ENCODE peak calls at places on chromosomes 6 and 20, in six cellular contexts. One of them, this sample, is unnamed.

GRCh38 chr20:58893355-58894151 is 41.0 kb downstream of the GNAS start:
- DNase-seq in mammary epithelial cell: peak
- DNase-seq in HCT116: no peak
- DNase-seq in keratinocyte: no peak
- DNase-seq in fibroblast of lung: peak
- DNase-seq in endodermal cell: no peak
- DNase-seq in this sample: no peak

GRCh38 chr6:152271681-152272464 is 365.3 kb downstream of the SYNE1 start:
- DNase-seq in keratinocyte: peak
- DNase-seq in mammary epithelial cell: peak
- DNase-seq in fibroblast of lung: peak
- DNase-seq in endodermal cell: no peak
- DNase-seq in HCT116: no peak
- DNase-seq in this sample: no peak

GRCh38 chr6:77457720-77458349 is 5.5 kb downstream of the HTR1B start:
- DNase-seq in HCT116: peak
- DNase-seq in fibroblast of lung: peak
- DNase-seq in mammary epithelial cell: peak
- DNase-seq in endodermal cell: peak
- DNase-seq in keratinocyte: peak
- DNase-seq in this sample: peak

GRCh38 chr6:62707914-62708313 is 421.9 kb upstream of the KHDRBS2 start:
- DNase-seq in fibroblast of lung: no peak
- DNase-seq in mammary epithelial cell: no peak
- DNase-seq in HCT116: no peak
- DNase-seq in keratinocyte: no peak
- DNase-seq in endodermal cell: no peak
- DNase-seq in this sample: no peak

GRCh38 chr6:149454405-149454848 is 30.4 kb downstream of the ZC3H12D start:
- DNase-seq in endodermal cell: no peak
- DNase-seq in keratinocyte: no peak
- DNase-seq in HCT116: no peak
- DNase-seq in mammary epithelial cell: peak
- DNase-seq in fibroblast of lung: peak
- DNase-seq in this sample: no peak

GRCh38 chr6:12969933-12970332 is 253.4 kb downstream of the PHACTR1 start:
- DNase-seq in mammary epithelial cell: no peak
- DNase-seq in fibroblast of lung: peak
- DNase-seq in HCT116: no peak
- DNase-seq in keratinocyte: no peak
- DNase-seq in endodermal cell: no peak
- DNase-seq in this sample: no peak

GRCh38 chr6:127494240-127494767 is 24.8 kb downstream of the MTCL3 start:
- DNase-seq in mammary epithelial cell: no peak
- DNase-seq in keratinocyte: no peak
- DNase-seq in endodermal cell: no peak
- DNase-seq in fibroblast of lung: no peak
- DNase-seq in HCT116: no peak
- DNase-seq in this sample: no peak

GRCh38 chr6:111709615-111710398 is 104.1 kb upstream of the TRAF3IP2 start:
- DNase-seq in HCT116: peak
- DNase-seq in keratinocyte: peak
- DNase-seq in mammary epithelial cell: peak
- DNase-seq in fibroblast of lung: peak
- DNase-seq in endodermal cell: peak
- DNase-seq in this sample: no peak

GRCh38 chr20:45052698-45053440 is 48.1 kb downstream of the KCNS1 start:
- DNase-seq in keratinocyte: no peak
- DNase-seq in fibroblast of lung: peak
- DNase-seq in HCT116: no peak
- DNase-seq in mammary epithelial cell: peak
- DNase-seq in endodermal cell: no peak
- DNase-seq in this sample: no peak

GRCh38 chr6:167030222-167031072 is 31.2 kb downstream of the CEP43 start:
- DNase-seq in fibroblast of lung: no peak
- DNase-seq in HCT116: no peak
- DNase-seq in endodermal cell: no peak
- DNase-seq in keratinocyte: no peak
- DNase-seq in mammary epithelial cell: no peak
- DNase-seq in this sample: no peak

GRCh38 chr20:19653328-19653727 is 104.7 kb upstream of the RIN2 start:
- DNase-seq in endodermal cell: peak
- DNase-seq in mammary epithelial cell: no peak
- DNase-seq in HCT116: no peak
- DNase-seq in fibroblast of lung: no peak
- DNase-seq in keratinocyte: no peak
- DNase-seq in this sample: no peak

GRCh38 chr20:10239954-10240353 is 21.3 kb downstream of the SNAP25 start:
- DNase-seq in mammary epithelial cell: peak
- DNase-seq in keratinocyte: no peak
- DNase-seq in fibroblast of lung: no peak
- DNase-seq in HCT116: no peak
- DNase-seq in endodermal cell: no peak
- DNase-seq in this sample: no peak

GRCh38 chr20:6623989-6624388 is 143.5 kb upstream of the BMP2 start:
- DNase-seq in mammary epithelial cell: no peak
- DNase-seq in fibroblast of lung: no peak
- DNase-seq in keratinocyte: no peak
- DNase-seq in endodermal cell: peak
- DNase-seq in HCT116: no peak
- DNase-seq in this sample: no peak

GRCh38 chr6:20511858-20512257 is 22.4 kb upstream of the CDKAL1 start:
- DNase-seq in endodermal cell: peak
- DNase-seq in mammary epithelial cell: no peak
- DNase-seq in fibroblast of lung: no peak
- DNase-seq in keratinocyte: no peak
- DNase-seq in HCT116: no peak
- DNase-seq in this sample: no peak

GRCh38 chr6:75431379-75431778 is 62.2 kb downstream of the FILIP1 start:
- DNase-seq in mammary epithelial cell: peak
- DNase-seq in keratinocyte: no peak
- DNase-seq in endodermal cell: no peak
- DNase-seq in HCT116: no peak
- DNase-seq in fibroblast of lung: no peak
- DNase-seq in this sample: no peak

GRCh38 chr6:37985355-37985754 is 165.8 kb downstream of the ZFAND3 start:
- DNase-seq in keratinocyte: no peak
- DNase-seq in endodermal cell: no peak
- DNase-seq in HCT116: no peak
- DNase-seq in mammary epithelial cell: no peak
- DNase-seq in fibroblast of lung: no peak
- DNase-seq in this sample: no peak

GRCh38 chr20:25005661-25006060 is 13.1 kb upstream of the APMAP start:
- DNase-seq in HCT116: no peak
- DNase-seq in endodermal cell: peak
- DNase-seq in keratinocyte: no peak
- DNase-seq in mammary epithelial cell: no peak
- DNase-seq in fibroblast of lung: no peak
- DNase-seq in this sample: no peak

GRCh38 chr6:38673397-38674165 is 29.4 kb downstream of the GLO1 start:
- DNase-seq in endodermal cell: peak
- DNase-seq in fibroblast of lung: no peak
- DNase-seq in mammary epithelial cell: no peak
- DNase-seq in HCT116: no peak
- DNase-seq in keratinocyte: no peak
- DNase-seq in this sample: no peak

GRCh38 chr20:2986466-2986865 is 57.0 kb upstream of the GNRH2 start:
- DNase-seq in keratinocyte: no peak
- DNase-seq in endodermal cell: no peak
- DNase-seq in HCT116: no peak
- DNase-seq in mammary epithelial cell: peak
- DNase-seq in fibroblast of lung: no peak
- DNase-seq in this sample: no peak

GRCh38 chr20:4014031-4014474 is 1.3 kb downstream of the RNF24 start:
- DNase-seq in mammary epithelial cell: peak
- DNase-seq in HCT116: peak
- DNase-seq in endodermal cell: peak
- DNase-seq in fibroblast of lung: peak
- DNase-seq in keratinocyte: peak
- DNase-seq in this sample: no peak

GRCh38 chr6:158785036-158785435 is 34.1 kb downstream of the EZR start:
- DNase-seq in keratinocyte: no peak
- DNase-seq in fibroblast of lung: peak
- DNase-seq in endodermal cell: no peak
- DNase-seq in HCT116: no peak
- DNase-seq in mammary epithelial cell: no peak
- DNase-seq in this sample: no peak

DNA sequence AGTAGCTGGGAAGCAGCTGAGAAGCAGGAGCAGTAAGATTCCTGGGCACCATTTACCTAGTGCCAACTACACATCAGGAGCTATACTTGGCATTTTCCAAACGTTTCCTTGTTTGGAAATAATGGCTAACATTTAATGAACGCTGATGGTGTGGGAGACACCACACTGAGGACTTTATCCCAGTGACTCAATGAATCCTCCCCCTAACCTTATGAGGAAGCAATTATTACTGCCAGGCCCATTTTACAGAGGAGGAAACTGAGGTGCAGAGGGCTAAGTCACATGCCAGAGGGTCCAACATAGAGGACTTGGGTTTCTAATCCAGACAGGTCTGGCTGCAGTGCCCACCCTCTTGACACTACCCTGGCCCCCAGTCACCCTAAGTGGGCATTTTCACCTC is 6.1 kb downstream of the PTGIS start:
- DNase-seq in HCT116: no peak
- DNase-seq in endodermal cell: no peak
- DNase-seq in mammary epithelial cell: no peak
- DNase-seq in keratinocyte: no peak
- DNase-seq in fibroblast of lung: no peak
- DNase-seq in this sample: no peak
- H3K9ac ChIP-seq in HCT116: peak
- H3K9ac ChIP-seq in endodermal cell: no peak
- H3K9ac ChIP-seq in mammary epithelial cell: no peak
- H3K9ac ChIP-seq in keratinocyte: no peak
- H3K9ac ChIP-seq in fibroblast of lung: no peak
- H3K9ac ChIP-seq in this sample: peak

GRCh38 chr6:136471922-136472321 is 78.3 kb downstream of the MAP7 start:
- DNase-seq in keratinocyte: no peak
- DNase-seq in mammary epithelial cell: no peak
- DNase-seq in endodermal cell: no peak
- DNase-seq in fibroblast of lung: no peak
- DNase-seq in HCT116: no peak
- DNase-seq in this sample: no peak
- H3K9ac ChIP-seq in keratinocyte: no peak
- H3K9ac ChIP-seq in mammary epithelial cell: no peak
- H3K9ac ChIP-seq in endodermal cell: no peak
- H3K9ac ChIP-seq in fibroblast of lung: no peak
- H3K9ac ChIP-seq in HCT116: no peak
- H3K9ac ChIP-seq in this sample: no peak

GRCh38 chr20:32522525-32522774 is 62.7 kb downstream of the NOL4L start:
- DNase-seq in mammary epithelial cell: no peak
- DNase-seq in fibroblast of lung: no peak
- DNase-seq in keratinocyte: no peak
- DNase-seq in HCT116: no peak
- DNase-seq in endodermal cell: peak
- DNase-seq in this sample: no peak

GRCh38 chr20:32522775-32523612 is 62.1 kb downstream of the NOL4L start:
- DNase-seq in fibroblast of lung: peak
- DNase-seq in HCT116: no peak
- DNase-seq in keratinocyte: no peak
- DNase-seq in endodermal cell: peak
- DNase-seq in mammary epithelial cell: no peak
- DNase-seq in this sample: no peak

GRCh38 chr20:32520927-32521203 is 64.3 kb downstream of the NOL4L start:
- DNase-seq in mammary epithelial cell: no peak
- DNase-seq in endodermal cell: no peak
- DNase-seq in keratinocyte: no peak
- DNase-seq in HCT116: no peak
- DNase-seq in fibroblast of lung: no peak
- DNase-seq in this sample: no peak

GRCh38 chr20:32523613-32524218 is 61.4 kb downstream of the NOL4L start:
- DNase-seq in fibroblast of lung: no peak
- DNase-seq in mammary epithelial cell: no peak
- DNase-seq in keratinocyte: no peak
- DNase-seq in endodermal cell: no peak
- DNase-seq in HCT116: no peak
- DNase-seq in this sample: no peak

DNA sequence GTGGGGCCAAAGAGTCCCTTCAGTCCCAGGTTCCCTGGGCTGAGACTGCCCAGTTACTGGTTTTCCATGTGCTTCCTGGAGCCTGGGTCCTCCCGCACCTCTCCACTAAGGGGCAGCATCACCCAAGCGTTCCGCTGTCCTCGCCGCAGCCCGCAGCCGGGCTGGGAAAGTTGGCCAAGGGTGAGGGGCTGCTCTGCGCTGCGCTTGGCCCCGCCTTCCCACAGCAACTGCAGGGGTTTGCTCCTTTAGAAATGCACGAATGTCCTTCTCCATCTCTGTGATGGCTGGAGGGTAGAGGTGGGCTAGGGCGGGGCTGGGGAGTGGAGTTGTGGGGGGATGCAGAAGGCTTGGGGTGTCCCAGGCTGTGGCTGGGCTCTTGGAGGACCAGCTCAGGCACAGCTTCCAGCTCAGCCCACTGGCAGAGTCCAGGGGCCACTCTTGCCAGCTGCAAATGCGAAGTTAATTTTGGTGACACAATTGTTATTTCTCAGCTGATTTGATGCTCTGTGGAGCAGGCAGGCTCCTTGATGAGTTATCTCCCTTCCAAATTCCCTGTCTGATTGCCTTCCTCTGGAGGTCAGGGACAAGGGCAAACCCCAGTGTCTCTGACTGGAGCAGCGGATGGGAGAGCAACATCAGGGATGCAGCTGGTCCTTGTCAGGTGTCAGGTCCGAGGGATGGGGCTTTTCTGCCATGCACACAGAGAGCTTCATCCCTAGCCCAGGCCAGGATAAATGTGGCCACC is 63.2 kb downstream of the NOL4L start:
- DNase-seq in mammary epithelial cell: no peak
- DNase-seq in HCT116: peak
- DNase-seq in fibroblast of lung: peak
- DNase-seq in keratinocyte: no peak
- DNase-seq in endodermal cell: peak
- DNase-seq in this sample: peak
- H3K9ac ChIP-seq in mammary epithelial cell: no peak
- H3K9ac ChIP-seq in HCT116: no peak
- H3K9ac ChIP-seq in fibroblast of lung: no peak
- H3K9ac ChIP-seq in keratinocyte: no peak
- H3K9ac ChIP-seq in endodermal cell: no peak
- H3K9ac ChIP-seq in this sample: peak

GRCh38 chr6:25130518-25130917 is 148.7 kb upstream of the CARMIL1 start:
- DNase-seq in endodermal cell: no peak
- DNase-seq in HCT116: no peak
- DNase-seq in mammary epithelial cell: no peak
- DNase-seq in keratinocyte: no peak
- DNase-seq in fibroblast of lung: no peak
- DNase-seq in this sample: no peak

GRCh38 chr6:25125736-25126135 is 153.4 kb upstream of the CARMIL1 start:
- DNase-seq in keratinocyte: no peak
- DNase-seq in HCT116: no peak
- DNase-seq in endodermal cell: no peak
- DNase-seq in fibroblast of lung: no peak
- DNase-seq in mammary epithelial cell: no peak
- DNase-seq in this sample: no peak

GRCh38 chr6:25124216-25124615 is 155.0 kb upstream of the CARMIL1 start:
- DNase-seq in HCT116: no peak
- DNase-seq in endodermal cell: no peak
- DNase-seq in mammary epithelial cell: no peak
- DNase-seq in fibroblast of lung: no peak
- DNase-seq in keratinocyte: no peak
- DNase-seq in this sample: no peak

GRCh38 chr6:25122622-25123237 is 156.4 kb upstream of the CARMIL1 start:
- DNase-seq in fibroblast of lung: no peak
- DNase-seq in endodermal cell: no peak
- DNase-seq in HCT116: no peak
- DNase-seq in mammary epithelial cell: no peak
- DNase-seq in keratinocyte: no peak
- DNase-seq in this sample: no peak

GRCh38 chr6:25127433-25127832 is 151.7 kb upstream of the CARMIL1 start:
- DNase-seq in HCT116: no peak
- DNase-seq in mammary epithelial cell: no peak
- DNase-seq in keratinocyte: no peak
- DNase-seq in endodermal cell: no peak
- DNase-seq in fibroblast of lung: no peak
- DNase-seq in this sample: no peak
- H3K9ac ChIP-seq in HCT116: no peak
- H3K9ac ChIP-seq in mammary epithelial cell: no peak
- H3K9ac ChIP-seq in keratinocyte: no peak
- H3K9ac ChIP-seq in endodermal cell: no peak
- H3K9ac ChIP-seq in fibroblast of lung: no peak
- H3K9ac ChIP-seq in this sample: no peak